ENCODE peak calls at places on chromosomes 7 and 10, in five cellular contexts. U is WTC11, Z is chondrocyte, L is cardiac muscle cell, S is retina. N is an unnamed sample.

GRCh38 chr10:69807696-69808095 is 6.0 kb downstream of the COL13A1 start:
- DNase-seq in U (no peak), Z (no peak), L (peak; percentile 42), S (no peak), N (no peak)

GRCh38 chr10:110168601-110169481 is 38.6 kb upstream of the MXI1 start:
- DNase-seq in U (no peak), Z (no peak), L (no peak), S (no peak), N (peak; percentile 43)

GRCh38 chr10:81215498-81215897 is 659.5 kb upstream of the NRG3 start:
- DNase-seq in U (no peak), Z (no peak), L (peak; percentile 65), S (no peak), N (no peak)

GRCh38 chr10:118251791-118252190 is 90.3 kb downstream of the FAM204A start:
- DNase-seq in U (no peak), Z (no peak), L (no peak), S (no peak), N (no peak)

GRCh38 chr10:34647157-34647556 is 167.9 kb downstream of the PARD3 start:
- DNase-seq in U (no peak), Z (no peak), L (no peak), S (no peak), N (no peak)

GRCh38 chr7:81075150-81075549 is 156.3 kb upstream of the SEMA3C start:
- DNase-seq in U (no peak), Z (no peak), L (no peak), S (no peak), N (no peak)

GRCh38 chr7:135673360-135673706 is 11.0 kb downstream of the STMP1 start:
- DNase-seq in U (no peak), Z (no peak), L (peak; percentile 61), S (no peak), N (no peak)

GRCh38 chr7:45923290-45923689 is 2.2 kb upstream of the IGFBP3 start:
- DNase-seq in U (peak; percentile 83), Z (no peak), L (peak; percentile 85), S (peak; percentile 83), N (peak; percentile 77)

GRCh38 chr10:77641788-77642397 is 4.3 kb upstream of the KCNMA1 start:
- DNase-seq in U (peak; percentile 56), Z (no peak), L (peak; percentile 83), S (peak; percentile 71), N (peak; percentile 76)

GRCh38 chr7:3922175-3922635 is 621.2 kb downstream of the SDK1 start:
- DNase-seq in U (peak; percentile 50), Z (no peak), L (peak; percentile 89), S (peak; percentile 61), N (peak; percentile 55)

GRCh38 chr10:68284007-68284406 is 47.9 kb upstream of the HNRNPH3 start:
- DNase-seq in U (no peak), Z (no peak), L (peak; percentile 38), S (no peak), N (no peak)

GRCh38 chr7:121797283-121798037 is 75.5 kb upstream of the PTPRZ1 start:
- DNase-seq in U (no peak), Z (no peak), L (peak; percentile 1), S (no peak), N (no peak)

GRCh38 chr7:134327896-134328295 is 11.2 kb upstream of the SLC35B4 start:
- DNase-seq in U (peak; percentile 80), Z (no peak), L (peak; percentile 69), S (no peak), N (peak; percentile 62)

GRCh38 chr10:31096161-31096560 is 64.5 kb upstream of the ZNF438 start:
- DNase-seq in U (no peak), Z (no peak), L (no peak), S (no peak), N (no peak)

GRCh38 chr7:104862719-104863118 is 151.3 kb upstream of the KMT2E start:
- DNase-seq in U (peak; percentile 54), Z (no peak), L (peak; percentile 15), S (no peak), N (peak; percentile 41)

GRCh38 chr10:17348111-17349008 is 106.0 kb downstream of the ST8SIA6 start:
- DNase-seq in U (no peak), Z (no peak), L (peak; percentile 90), S (peak; percentile 6), N (no peak)

GRCh38 chr10:128063736-128064614 is 62.2 kb downstream of the MKI67 start:
- DNase-seq in U (no peak), Z (peak; percentile 33), L (no peak), S (no peak), N (no peak)